ENCODE peak calls at places on chromosome 1, in ten cellular contexts. N is heart left ventricle; U is stimulated activated CD8-positive, alpha-beta memory T cell treated with anti-CD3 and anti-CD28 coated beads, Interleukin-7, amount 100 ng/mL, for 4 hours; K is stimulated activated CD4-positive, alpha-beta T cell treated with anti-CD3 and anti-CD28 coated beads, Interleukin-1b, Interleukin-23, amount 100 ng/mL, for 1 hour; E is tibial artery; I is right cardiac atrium; H is mucosa of gallbladder; Q is KG1; O is left ventricle myocardium superior; M is kidney tubule cell. W is an unnamed sample.

GRCh38 chr1:6652986-6653385 is 28.3 kb downstream of the THAP3 start:
- DNase-seq in O (no peak), U (no peak), K (no peak), H (no peak), M (no peak), Q (no peak), I (no peak), E (no peak), N (no peak), W (no peak)

GRCh38 chr1:66262233-66262632 is 271.7 kb upstream of the SGIP1 start:
- DNase-seq in K (no peak), Q (no peak), H (no peak), M (peak; percentile 59), O (no peak), E (no peak), N (no peak), U (no peak), I (no peak), W (no peak)

GRCh38 chr1:198326915-198327314 is 170.1 kb downstream of the NEK7 start:
- DNase-seq in M (no peak), O (no peak), K (no peak), N (no peak), I (no peak), U (no peak), E (no peak), Q (no peak), H (no peak), W (no peak)

GRCh38 chr1:94778808-94779207 is 41.3 kb upstream of the SLC44A3 start:
- DNase-seq in I (no peak), K (no peak), U (no peak), N (no peak), O (no peak), M (no peak), Q (no peak), E (no peak), H (no peak), W (no peak)

GRCh38 chr1:162822391-162823200 is 32.1 kb downstream of the HSD17B7 start:
- DNase-seq in I (peak; percentile 19), K (no peak), O (peak; percentile 37), U (no peak), M (peak; percentile 30), Q (no peak), H (no peak), N (no peak), E (peak; percentile 62), W (no peak)

GRCh38 chr1:240618946-240619345 is 7.0 kb upstream of the GREM2 start:
- DNase-seq in U (no peak), N (no peak), Q (no peak), K (no peak), O (no peak), H (no peak), I (no peak), E (no peak), M (no peak), W (no peak)

GRCh38 chr1:93751391-93752250 is 70.0 kb upstream of the BCAR3 start:
- DNase-seq in I (peak; percentile 57), M (no peak), O (peak; percentile 85), H (no peak), N (peak; percentile 72), U (no peak), K (no peak), E (no peak), Q (no peak), W (no peak)

GRCh38 chr1:163826500-163826899 is 504.7 kb downstream of the NUF2 start:
- DNase-seq in U (no peak), K (no peak), H (no peak), I (no peak), N (no peak), M (no peak), Q (no peak), E (no peak), O (no peak), W (no peak)

GRCh38 chr1:4778056-4778455 is 123.6 kb downstream of the AJAP1 start:
- DNase-seq in N (no peak), K (no peak), O (no peak), M (peak; percentile 7), Q (no peak), I (no peak), E (no peak), H (peak; percentile 19), U (no peak), W (no peak)

GRCh38 chr1:68285046-68285445 is 52.7 kb upstream of the WLS start:
- DNase-seq in U (no peak), H (no peak), N (no peak), E (no peak), M (no peak), O (no peak), Q (no peak), I (no peak), K (no peak), W (no peak)

W was measured in Caki2.